ENCODE peak calls at places on chromosomes 2 and 18, in five cellular contexts. One of them, this sample, is unnamed.

GRCh38 chr2:229519655-229520054 is 194.7 kb downstream of the DNER start:
- DNase-seq in AG08395: no peak
- DNase-seq in NCI-H82: no peak
- DNase-seq in germinal center: peak
- DNase-seq in NCI-H1417: no peak
- DNase-seq in this sample: peak

GRCh38 chr2:49403722-49404507 is 249.6 kb upstream of the FSHR start:
- DNase-seq in germinal center: no peak
- DNase-seq in NCI-H82: peak
- DNase-seq in AG08395: no peak
- DNase-seq in NCI-H1417: no peak
- DNase-seq in this sample: no peak

GRCh38 chr2:120630031-120630701 is 105.5 kb upstream of the GLI2 start:
- DNase-seq in NCI-H1417: no peak
- DNase-seq in AG08395: no peak
- DNase-seq in germinal center: no peak
- DNase-seq in NCI-H82: no peak
- DNase-seq in this sample: no peak

GRCh38 chr18:76658627-76659026 is 163.6 kb upstream of the ZNF516 start:
- DNase-seq in AG08395: no peak
- DNase-seq in NCI-H1417: no peak
- DNase-seq in NCI-H82: peak
- DNase-seq in germinal center: peak
- DNase-seq in this sample: no peak

GRCh38 chr2:68784849-68785248 is 50.2 kb downstream of the ARHGAP25 start:
- DNase-seq in AG08395: no peak
- DNase-seq in NCI-H1417: no peak
- DNase-seq in germinal center: no peak
- DNase-seq in NCI-H82: no peak
- DNase-seq in this sample: no peak

GRCh38 chr2:48194641-48195040 is 288.3 kb upstream of the FBXO11 start:
- DNase-seq in NCI-H1417: no peak
- DNase-seq in AG08395: no peak
- DNase-seq in NCI-H82: no peak
- DNase-seq in germinal center: no peak
- DNase-seq in this sample: peak

GRCh38 chr2:202016579-202017227 is 17.0 kb upstream of the FZD7 start:
- DNase-seq in germinal center: no peak
- DNase-seq in NCI-H82: no peak
- DNase-seq in NCI-H1417: no peak
- DNase-seq in AG08395: no peak
- DNase-seq in this sample: no peak

GRCh38 chr2:228063558-228063957 is 117.9 kb downstream of the SPHKAP start:
- DNase-seq in NCI-H82: no peak
- DNase-seq in AG08395: no peak
- DNase-seq in NCI-H1417: no peak
- DNase-seq in germinal center: no peak
- DNase-seq in this sample: no peak

GRCh38 chr2:207143474-207144190 is 22.1 kb downstream of the KLF7 start:
- DNase-seq in AG08395: peak
- DNase-seq in NCI-H82: peak
- DNase-seq in germinal center: no peak
- DNase-seq in NCI-H1417: peak
- DNase-seq in this sample: peak

GRCh38 chr18:56910967-56911366 is 235.9 kb upstream of the BOD1L2 start:
- DNase-seq in AG08395: no peak
- DNase-seq in germinal center: no peak
- DNase-seq in NCI-H82: peak
- DNase-seq in NCI-H1417: no peak
- DNase-seq in this sample: no peak

GRCh38 chr2:166803314-166803986 is 84.8 kb upstream of the XIRP2 start:
- DNase-seq in NCI-H1417: no peak
- DNase-seq in germinal center: no peak
- DNase-seq in AG08395: no peak
- DNase-seq in NCI-H82: peak
- DNase-seq in this sample: no peak

GRCh38 chr2:234304945-234305344 is 191.9 kb downstream of the ARL4C start:
- DNase-seq in NCI-H82: peak
- DNase-seq in NCI-H1417: no peak
- DNase-seq in AG08395: peak
- DNase-seq in germinal center: no peak
- DNase-seq in this sample: peak

GRCh38 chr18:54932472-54932871 is 26.8 kb downstream of the CCDC68 start:
- DNase-seq in NCI-H82: no peak
- DNase-seq in NCI-H1417: no peak
- DNase-seq in germinal center: no peak
- DNase-seq in AG08395: no peak
- DNase-seq in this sample: no peak

GRCh38 chr2:138589663-138590062 is 88.1 kb downstream of the SPOPL start:
- DNase-seq in NCI-H82: no peak
- DNase-seq in NCI-H1417: no peak
- DNase-seq in germinal center: no peak
- DNase-seq in AG08395: no peak
- DNase-seq in this sample: no peak

GRCh38 chr2:158575051-158575635 is 118.4 kb downstream of the PKP4 start:
- DNase-seq in NCI-H82: no peak
- DNase-seq in AG08395: no peak
- DNase-seq in germinal center: no peak
- DNase-seq in NCI-H1417: no peak
- DNase-seq in this sample: no peak

GRCh38 chr2:171139860-171140259 is 20.8 kb downstream of the TLK1 start:
- DNase-seq in AG08395: no peak
- DNase-seq in NCI-H1417: no peak
- DNase-seq in NCI-H82: no peak
- DNase-seq in germinal center: no peak
- DNase-seq in this sample: no peak

GRCh38 chr2:208671312-208671711 is 264.7 kb downstream of the PTH2R start:
- DNase-seq in AG08395: no peak
- DNase-seq in germinal center: no peak
- DNase-seq in NCI-H1417: no peak
- DNase-seq in NCI-H82: no peak
- DNase-seq in this sample: no peak

GRCh38 chr2:45741451-45741850 is 90.0 kb downstream of the PRKCE start:
- DNase-seq in NCI-H1417: no peak
- DNase-seq in germinal center: no peak
- DNase-seq in NCI-H82: no peak
- DNase-seq in AG08395: no peak
- DNase-seq in this sample: peak

GRCh38 chr2:129191530-129191929 is 787.9 kb upstream of the RAB6C start:
- DNase-seq in NCI-H1417: no peak
- DNase-seq in AG08395: no peak
- DNase-seq in germinal center: no peak
- DNase-seq in NCI-H82: no peak
- DNase-seq in this sample: no peak

GRCh38 chr2:26534098-26534864 is 56.4 kb upstream of the OTOF start:
- DNase-seq in germinal center: no peak
- DNase-seq in AG08395: no peak
- DNase-seq in NCI-H82: no peak
- DNase-seq in NCI-H1417: peak
- DNase-seq in this sample: no peak

GRCh38 chr2:157866202-157866601 is 9.9 kb downstream of the ACVR1 start:
- DNase-seq in NCI-H82: no peak
- DNase-seq in NCI-H1417: no peak
- DNase-seq in germinal center: no peak
- DNase-seq in AG08395: peak
- DNase-seq in this sample: no peak

GRCh38 chr2:56372071-56372656 is 188.4 kb downstream of the CCDC85A start:
- DNase-seq in germinal center: no peak
- DNase-seq in NCI-H82: no peak
- DNase-seq in AG08395: no peak
- DNase-seq in NCI-H1417: no peak
- DNase-seq in this sample: peak

GRCh38 chr2:102593516-102593915 is 25.8 kb upstream of the SLC9A2 start:
- DNase-seq in germinal center: no peak
- DNase-seq in AG08395: no peak
- DNase-seq in NCI-H82: no peak
- DNase-seq in NCI-H1417: no peak
- DNase-seq in this sample: no peak

GRCh38 chr2:109407401-109408335 is 206.1 kb downstream of the SEPTIN10 start:
- DNase-seq in NCI-H82: no peak
- DNase-seq in NCI-H1417: no peak
- DNase-seq in germinal center: no peak
- DNase-seq in AG08395: no peak
- DNase-seq in this sample: peak

GRCh38 chr18:59345556-59345955 is 13.5 kb downstream of the LMAN1 start:
- DNase-seq in NCI-H1417: no peak
- DNase-seq in NCI-H82: no peak
- DNase-seq in AG08395: no peak
- DNase-seq in germinal center: no peak
- DNase-seq in this sample: no peak

GRCh38 chr2:28445448-28446258 is 50.2 kb upstream of the PLB1 start:
- DNase-seq in NCI-H82: no peak
- DNase-seq in AG08395: peak
- DNase-seq in germinal center: no peak
- DNase-seq in NCI-H1417: no peak
- DNase-seq in this sample: peak

GRCh38 chr2:127695491-127696472 is 5.5 kb upstream of the SFT2D3 start:
- DNase-seq in NCI-H1417: no peak
- DNase-seq in AG08395: peak
- DNase-seq in NCI-H82: peak
- DNase-seq in germinal center: peak
- DNase-seq in this sample: peak

This sample was measured in myocyte.